ENCODE peak calls at places on chromosomes 4 and X, in ten cellular contexts. Q, Z, B, J, N, G, U, F, K and X are unnamed samples.
A peak's percentile ranks its signal among the peaks of the same experiment; 100 is the strongest.

GRCh38 chr4:19993222-19993621 is 258.5 kb upstream of the SLIT2 start:
- DNase-seq in G (no peak), K (no peak), N (no peak), Z (no peak), Q (no peak), B (no peak), F (no peak), J (no peak), U (no peak), X (no peak)

GRCh38 chr4:55458164-55458563 is 62.4 kb downstream of the TMEM165 start:
- DNase-seq in N (no peak), K (no peak), F (no peak), Z (no peak), B (no peak), Q (no peak), G (no peak), U (no peak), J (no peak), X (no peak)

GRCh38 chrX:151973851-151974335 is 583 bp downstream of the GABRE start:
- DNase-seq in G (no peak), N (peak; percentile 64), K (peak; percentile 44), F (peak; percentile 54), U (no peak), Q (peak; percentile 21), Z (no peak), J (no peak), B (no peak), X (peak; percentile 21)

GRCh38 chr4:153274967-153275366 is 69.5 kb upstream of the MND1 start:
- DNase-seq in Q (no peak), Z (no peak), G (no peak), J (no peak), B (no peak), K (no peak), N (no peak), U (no peak), F (no peak), X (no peak)

GRCh38 chr4:1380368-1381151 is 25.7 kb downstream of the NKX1-1 start:
- DNase-seq in K (no peak), Q (no peak), G (no peak), N (peak; percentile 49), J (no peak), Z (no peak), U (no peak), B (peak; percentile 47), F (no peak), X (no peak)

GRCh38 chrX:131828482-131828881 is 194.6 kb upstream of the STK26 start:
- DNase-seq in Q (no peak), G (no peak), K (no peak), U (no peak), Z (no peak), J (no peak), B (no peak), F (no peak), N (no peak), X (no peak)

GRCh38 chr4:121736735-121737351 is 28.1 kb downstream of the SMIM43 start:
- DNase-seq in G (no peak), N (no peak), J (no peak), B (no peak), Q (peak; percentile 43), K (no peak), Z (peak; percentile 54), U (peak; percentile 51), F (peak; percentile 52), X (no peak)

GRCh38 chr4:173448103-173448502 is 49.2 kb upstream of the SCRG1 start:
- DNase-seq in G (no peak), Q (peak; percentile 53), K (no peak), U (no peak), J (no peak), F (no peak), N (no peak), B (no peak), Z (no peak), X (peak; percentile 21)

GRCh38 chr4:142411993-142412392 is 434.1 kb downstream of the INPP4B start:
- DNase-seq in F (no peak), Z (no peak), J (no peak), U (no peak), K (no peak), N (no peak), Q (no peak), B (no peak), G (no peak), X (no peak)

GRCh38 chrX:111035991-111036390 is 60.0 kb upstream of the PAK3 start:
- DNase-seq in B (no peak), Q (no peak), F (no peak), N (no peak), Z (no peak), K (no peak), J (no peak), U (no peak), G (no peak), X (no peak)

GRCh38 chr4:90318208-90318607 is 191.0 kb downstream of the CCSER1 start:
- DNase-seq in U (no peak), G (no peak), N (no peak), B (no peak), Z (peak; percentile 85), F (peak; percentile 74), J (peak; percentile 10), Q (no peak), K (no peak), X (no peak)

GRCh38 chr4:72987741-72988729 is 81.5 kb downstream of the COX18 start:
- DNase-seq in B (no peak), F (no peak), G (no peak), K (no peak), J (no peak), N (no peak), Q (no peak), Z (no peak), U (no peak), X (no peak)

GRCh38 chr4:187799735-187800134 is 195.8 kb upstream of the ZFP42 start:
- DNase-seq in U (no peak), J (no peak), K (no peak), N (no peak), Q (no peak), B (no peak), G (no peak), F (no peak), Z (no peak), X (no peak)

GRCh38 chr4:24808261-24808660 is 12.9 kb downstream of the SOD3 start:
- DNase-seq in B (no peak), N (no peak), J (no peak), G (no peak), Z (no peak), U (no peak), F (no peak), Q (no peak), K (no peak), X (no peak)
- H3K4me1 ChIP-seq in B (no peaks in the 10 kb centered on the region), N (no peaks in the 10 kb centered on the region), J (no peaks in the 10 kb centered on the region), G (peaks cover 5% of the 10 kb centered on the region), Z (no peaks in the 10 kb centered on the region), U (peaks cover 2% of the 10 kb centered on the region), F (no peaks in the 10 kb centered on the region), Q (no peaks in the 10 kb centered on the region), K (no peaks in the 10 kb centered on the region), X (peaks cover 3% of the 10 kb centered on the region)

GRCh38 chr4:102529977-102530376 is 28.8 kb downstream of the NFKB1 start:
- DNase-seq in F (no peak), J (no peak), B (no peak), N (no peak), K (no peak), Q (no peak), G (no peak), U (no peak), Z (no peak), X (no peak)

GRCh38 chr4:102525099-102525498 is 23.9 kb downstream of the NFKB1 start:
- DNase-seq in K (no peak), B (no peak), Q (no peak), J (no peak), G (no peak), N (no peak), U (no peak), F (no peak), Z (no peak), X (no peak)

GRCh38 chr4:102525556-102525955 is 24.4 kb downstream of the NFKB1 start:
- DNase-seq in K (no peak), G (no peak), U (no peak), F (no peak), J (no peak), Q (no peak), Z (no peak), N (no peak), B (no peak), X (no peak)

GRCh38 chr4:102526532-102526931 is 25.4 kb downstream of the NFKB1 start:
- DNase-seq in K (no peak), Q (no peak), F (no peak), Z (no peak), J (no peak), B (no peak), U (no peak), G (no peak), N (no peak), X (no peak)

GRCh38 chr4:102527695-102528094 is 26.5 kb downstream of the NFKB1 start:
- DNase-seq in F (no peak), N (no peak), U (no peak), Z (no peak), J (no peak), K (no peak), Q (no peak), G (no peak), B (no peak), X (no peak)
- TF ChIP-seq POLR2AphosphoS5 in F (no peak), N (no peak), U (no peak), Z (no peak), J (no peak), K (no peak), Q (no peak), G (no peak), B (no peak), X (no peak)

GRCh38 chrX:10327651-10328050 is 170.9 kb downstream of the CLCN4 start:
- DNase-seq in Q (no peak), B (no peak), J (no peak), G (no peak), F (no peak), K (no peak), Z (peak; percentile 34), N (no peak), U (peak; percentile 43), X (no peak)
- H3K4me1 ChIP-seq in Q (no peaks in the 10 kb centered on the region), B (no peaks in the 10 kb centered on the region), J (no peaks in the 10 kb centered on the region), G (no peaks in the 10 kb centered on the region), F (no peaks in the 10 kb centered on the region), K (no peaks in the 10 kb centered on the region), Z (peaks cover 7% of the 10 kb centered on the region), N (no peaks in the 10 kb centered on the region), U (no peaks in the 10 kb centered on the region), X (no peaks in the 10 kb centered on the region)

GRCh38 chr4:127844605-127845116 is 36.0 kb upstream of the PLK4 start:
- DNase-seq in Z (no peak), B (no peak), N (no peak), U (no peak), K (no peak), F (no peak), G (no peak), J (no peak), Q (no peak), X (no peak)
- TF ChIP-seq POLR2AphosphoS5 in Z (no peak), B (no peak), N (no peak), U (no peak), K (no peak), F (no peak), G (no peak), J (no peak), Q (no peak), X (no peak)

GRCh38 chr4:140049024-140049923 is 104.7 kb downstream of the MAML3 start:
- DNase-seq in N (no peak), U (peak; percentile 55), Z (no peak), Q (peak; percentile 71), B (no peak), J (no peak), K (peak; percentile 74), G (peak; percentile 49), F (peak; percentile 85), X (peak; percentile 64)
- H3K4me1 ChIP-seq in N (peaks cover 39% of the 10 kb centered on the region), U (peaks cover 13% of the 10 kb centered on the region), Z (no peaks in the 10 kb centered on the region), Q (no peaks in the 10 kb centered on the region), B (no peaks in the 10 kb centered on the region), J (peaks cover 48% of the 10 kb centered on the region), K (peaks cover 50% of the 10 kb centered on the region), G (peaks cover 18% of the 10 kb centered on the region), F (peaks cover 49% of the 10 kb centered on the region), X (peaks cover 20% of the 10 kb centered on the region)